ENCODE peak calls at places on chromosomes 11 and 22, in five cellular contexts. One of them, this sample, is unnamed.

GRCh38 chr11:113985906-113986305 is 11.0 kb downstream of the HTR3A start:
- DNase-seq in A549: no peak
- DNase-seq in endothelial cell: no peak
- DNase-seq in iPS DF 6.9: no peak
- DNase-seq in colonic mucosa: no peak
- DNase-seq in this sample: no peak

GRCh38 chr11:125433454-125434121 is 62.5 kb downstream of the FEZ1 start:
- DNase-seq in colonic mucosa: no peak
- DNase-seq in iPS DF 6.9: peak
- DNase-seq in A549: peak
- DNase-seq in endothelial cell: peak
- DNase-seq in this sample: peak

GRCh38 chr22:41833369-41834004 is 582 bp downstream of the SREBF2 start:
- DNase-seq in iPS DF 6.9: no peak
- DNase-seq in A549: peak
- DNase-seq in colonic mucosa: peak
- DNase-seq in endothelial cell: peak
- DNase-seq in this sample: peak

GRCh38 chr11:68099474-68100405 is 21.4 kb downstream of the CHKA start:
- DNase-seq in iPS DF 6.9: no peak
- DNase-seq in endothelial cell: no peak
- DNase-seq in A549: no peak
- DNase-seq in colonic mucosa: peak
- DNase-seq in this sample: peak

GRCh38 chr11:27061078-27061477 is 20.5 kb downstream of the BBOX1 start:
- DNase-seq in endothelial cell: no peak
- DNase-seq in A549: no peak
- DNase-seq in colonic mucosa: no peak
- DNase-seq in iPS DF 6.9: no peak
- DNase-seq in this sample: no peak

GRCh38 chr11:67642490-67643120 is 3.0 kb upstream of the TBX10 start:
- DNase-seq in iPS DF 6.9: no peak
- DNase-seq in A549: no peak
- DNase-seq in endothelial cell: no peak
- DNase-seq in colonic mucosa: peak
- DNase-seq in this sample: no peak

GRCh38 chr11:71420455-71421241 is 27.5 kb downstream of the DHCR7 start:
- DNase-seq in A549: peak
- DNase-seq in endothelial cell: peak
- DNase-seq in colonic mucosa: peak
- DNase-seq in iPS DF 6.9: peak
- DNase-seq in this sample: peak

GRCh38 chr11:93541154-93541553 is 2.0 kb downstream of the SMCO4 start:
- DNase-seq in iPS DF 6.9: no peak
- DNase-seq in A549: no peak
- DNase-seq in endothelial cell: no peak
- DNase-seq in colonic mucosa: no peak
- DNase-seq in this sample: no peak

GRCh38 chr22:17896552-17896951 is 122.3 kb upstream of the BID start:
- DNase-seq in endothelial cell: peak
- DNase-seq in A549: peak
- DNase-seq in iPS DF 6.9: no peak
- DNase-seq in colonic mucosa: no peak
- DNase-seq in this sample: no peak

GRCh38 chr22:30309981-30310672 is 16.6 kb downstream of the TBC1D10A start:
- DNase-seq in colonic mucosa: peak
- DNase-seq in iPS DF 6.9: no peak
- DNase-seq in endothelial cell: no peak
- DNase-seq in A549: no peak
- DNase-seq in this sample: peak

This sample was measured in fibroblast of lung.